ENCODE peak calls at places on chromosomes 7 and 10, in five cellular contexts. Z, F, B, Y and D are unnamed samples.

GRCh38 chr7:114885836-114886235 is 36.1 kb upstream of the MDFIC start:
- DNase-seq in Z (no peak), F (no peak), B (no peak), Y (no peak), D (no peak)

GRCh38 chr7:123681561-123681960 is 25.9 kb downstream of the LMOD2 start:
- DNase-seq in Z (no peak), F (no peak), B (no peak), Y (no peak), D (no peak)

GRCh38 chr7:57179776-57180415 is 47.7 kb upstream of the ZNF479 start:
- DNase-seq in Z (no peak), F (no peak), B (no peak), Y (no peak), D (no peak)

GRCh38 chr10:76168437-76168836 is 737.0 kb downstream of the LRMDA start:
- DNase-seq in Z (no peak), F (no peak), B (no peak), Y (no peak), D (no peak)

GRCh38 chr7:41576176-41576575 is 126.7 kb downstream of the INHBA start:
- DNase-seq in Z (no peak), F (no peak), B (no peak), Y (no peak), D (no peak)

GRCh38 chr7:139570626-139571025 is 47.1 kb downstream of the CLEC2L start:
- DNase-seq in Z (no peak), F (no peak), B (no peak), Y (no peak), D (no peak)

GRCh38 chr7:4931932-4932331 is 27.1 kb downstream of the MMD2 start:
- DNase-seq in Z (no peak), F (no peak), B (no peak), Y (no peak), D (no peak)

GRCh38 chr10:24287559-24288195 is 78.7 kb downstream of the KIAA1217 start:
- DNase-seq in Z (no peak), F (no peak), B (no peak), Y (no peak), D (no peak)

GRCh38 chr7:36346260-36346831 is 43.3 kb upstream of the ANLN start:
- DNase-seq in Z (no peak), F (no peak), B (no peak), Y (no peak), D (peak; percentile 38)

GRCh38 chr7:104627516-104627915 is 299.1 kb downstream of the LHFPL3 start:
- DNase-seq in Z (no peak), F (no peak), B (peak; percentile 46), Y (no peak), D (peak; percentile 56)

GRCh38 chr7:74051629-74052410 is 23.8 kb downstream of the ELN start:
- DNase-seq in Z (no peak), F (peak; percentile 47), B (peak; percentile 29), Y (no peak), D (no peak)

GRCh38 chr10:844552-844951 is 87.0 kb downstream of the LARP4B start:
- DNase-seq in Z (peak; percentile 44), F (no peak), B (peak; percentile 18), Y (no peak), D (peak; percentile 67)

GRCh38 chr7:150824379-150825177 is 24.0 kb downstream of the TMEM176A start:
- DNase-seq in Z (no peak), F (no peak), B (no peak), Y (no peak), D (no peak)

GRCh38 chr7:142356166-142356565 is 98.3 kb upstream of the PRSS58 start:
- DNase-seq in Z (no peak), F (no peak), B (no peak), Y (no peak), D (no peak)

GRCh38 chr7:107007892-107008287 is 36.6 kb upstream of the PRKAR2B start:
- DNase-seq in Z (no peak), F (no peak), B (no peak), Y (no peak), D (no peak)

GRCh38 chr10:97572214-97572989 is at the start of gene ANKRD2:
- DNase-seq in Z (peak; percentile 87), F (peak; percentile 90), B (peak; percentile 85), Y (no peak), D (peak; percentile 86)

GRCh38 chr7:117830422-117830954 is 42.8 kb downstream of the CTTNBP2 start:
- DNase-seq in Z (no peak), F (peak; percentile 61), B (no peak), Y (no peak), D (no peak)

GRCh38 chr7:131106681-131107342 is 220.9 kb upstream of the MKLN1 start:
- DNase-seq in Z (peak; percentile 56), F (peak; percentile 66), B (peak; percentile 83), Y (no peak), D (peak; percentile 55)

GRCh38 chr7:106824458-106824857 is 40.6 kb upstream of the PIK3CG start:
- DNase-seq in Z (no peak), F (no peak), B (no peak), Y (no peak), D (peak; percentile 7)

GRCh38 chr10:46220187-46220586 is 66.6 kb upstream of the ANTXRL start:
- DNase-seq in Z (no peak), F (no peak), B (no peak), Y (no peak), D (no peak)

GRCh38 chr7:107039199-107039900 is 5.2 kb upstream of the PRKAR2B start:
- DNase-seq in Z (no peak), F (no peak), B (no peak), Y (no peak), D (no peak)

GRCh38 chr7:95690367-95690947 is 81.9 kb upstream of the DYNC1I1 start:
- DNase-seq in Z (no peak), F (no peak), B (peak; percentile 66), Y (peak; percentile 8), D (peak; percentile 71)
- H3K4me3 ChIP-seq in Z (no peak overlapping the region), F (no peak overlapping the region), B (no peak overlapping the region), Y (no peak overlapping the region), D (peak overlapping the region; percentile 59)

GRCh38 chr10:5975641-5976473 is 1.5 kb downstream of the IL15RA start:
- DNase-seq in Z (peak; percentile 46), F (peak; percentile 77), B (peak; percentile 47), Y (peak; percentile 89), D (peak; percentile 41)
- H3K4me3 ChIP-seq in Z (peak overlapping the region; percentile 89), F (peak overlapping the region; percentile 81), B (peak overlapping the region; percentile 84), Y (peak overlapping the region; percentile 95), D (peak overlapping the region; percentile 92)

GRCh38 chr10:100006241-100006886 is 3.4 kb downstream of the DNMBP start:
- DNase-seq in Z (no peak), F (no peak), B (peak; percentile 93), Y (peak; percentile 55), D (peak; percentile 93)
- H3K4me3 ChIP-seq in Z (peak overlapping the region; percentile 14), F (no peak overlapping the region), B (peak overlapping the region; percentile 98), Y (peak overlapping the region; percentile 97), D (peak overlapping the region; percentile 99)

DNA sequence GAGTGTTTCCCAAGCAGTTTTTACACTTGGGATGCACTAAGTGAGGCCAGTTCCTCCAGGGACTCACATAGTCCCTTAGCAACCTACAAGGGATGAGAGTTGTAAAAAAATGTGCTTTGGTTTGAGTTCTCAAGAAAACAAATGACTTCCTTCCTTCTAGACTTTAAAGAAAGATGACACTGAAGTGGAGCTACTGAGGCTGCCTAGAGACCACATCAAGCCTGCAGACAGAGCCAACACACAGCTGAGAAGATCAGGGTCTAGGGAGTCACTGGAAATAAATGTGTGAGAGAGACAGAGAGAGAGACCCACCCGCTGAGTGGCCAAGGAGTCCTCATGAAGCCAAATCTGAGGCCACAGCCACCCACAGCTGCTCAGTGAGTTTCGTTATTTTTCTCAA is 264.4 kb downstream of the TNS3 start:
- DNase-seq in Z (no peak), F (no peak), B (no peak), Y (no peak), D (no peak)
- H3K4me3 ChIP-seq in Z (no peak overlapping the region), F (no peak overlapping the region), B (no peak overlapping the region), Y (no peak overlapping the region), D (no peak overlapping the region)

DNA sequence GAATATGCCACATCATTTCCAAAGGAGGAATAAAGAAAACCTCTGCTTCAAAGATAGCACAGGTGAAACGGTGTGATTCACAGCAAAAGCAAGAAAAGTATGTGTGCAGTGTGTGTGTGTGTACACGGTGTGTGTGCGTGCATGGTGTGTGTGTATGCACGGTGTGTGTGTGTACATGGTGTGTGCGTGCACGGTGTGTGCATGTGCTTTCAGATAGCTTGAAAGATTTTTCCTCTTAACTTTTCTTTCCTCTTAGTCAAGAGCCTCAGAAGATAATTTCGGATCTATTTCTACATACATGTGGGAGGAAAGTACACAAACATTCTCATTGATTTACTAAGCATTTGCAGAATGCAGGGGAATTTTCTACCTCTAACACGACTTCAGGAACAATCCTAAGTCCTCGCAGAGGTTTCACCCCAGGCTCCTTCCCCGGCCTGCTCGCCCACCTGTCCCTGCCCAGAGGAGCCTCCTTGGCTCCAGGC is 2.9 kb downstream of the FGFR2 start:
- DNase-seq in Z (no peak), F (no peak), B (no peak), Y (no peak), D (no peak)
- H3K4me3 ChIP-seq in Z (no peak overlapping the region), F (no peak overlapping the region), B (no peak overlapping the region), Y (no peak overlapping the region), D (no peak overlapping the region)

DNA sequence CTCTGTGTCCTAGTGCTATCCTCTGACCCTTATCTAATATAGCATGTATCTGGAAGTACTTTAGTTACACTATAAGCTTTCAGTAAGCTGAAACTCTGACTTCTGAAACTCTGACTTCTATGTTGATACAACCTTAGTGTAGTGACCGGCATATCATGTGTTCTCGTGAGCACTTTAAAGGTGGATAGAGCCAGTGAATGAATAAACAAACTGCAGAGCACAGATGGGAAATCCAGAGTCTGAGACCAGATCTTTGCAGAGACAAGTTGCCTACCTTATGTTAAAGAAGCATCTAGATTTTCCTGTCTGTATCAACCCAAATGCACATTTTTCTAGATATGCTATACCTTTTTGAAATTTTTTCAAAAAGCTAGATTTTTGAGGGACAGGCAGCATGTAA is 3.5 kb downstream of the ACTA2 start:
- DNase-seq in Z (no peak), F (no peak), B (no peak), Y (no peak), D (no peak)
- H3K4me3 ChIP-seq in Z (peak overlapping the region; percentile 55), F (peak overlapping the region; percentile 100), B (no peak overlapping the region), Y (no peak overlapping the region), D (no peak overlapping the region)

GRCh38 chr7:81845628-81846259 is 75.9 kb upstream of the HGF start:
- DNase-seq in Z (no peak), F (no peak), B (peak; percentile 55), Y (peak; percentile 37), D (peak; percentile 29)
- H3K4me3 ChIP-seq in Z (no peak overlapping the region), F (no peak overlapping the region), B (peak overlapping the region; percentile 13), Y (peak overlapping the region; percentile 31), D (peak overlapping the region; percentile 54)

GRCh38 chr7:55100172-55100961 is 81.5 kb downstream of the EGFR start:
- DNase-seq in Z (peak; percentile 79), F (peak; percentile 84), B (peak; percentile 38), Y (no peak), D (no peak)
- H3K4me3 ChIP-seq in Z (peak overlapping the region; percentile 49), F (no peak overlapping the region), B (no peak overlapping the region), Y (no peak overlapping the region), D (peak overlapping the region; percentile 36)